ENCODE peak calls at places on chromosomes 12 and 14, in four cellular contexts. D, N, L and X are unnamed samples.

GRCh38 chr14:34684578-34684977 is 29.8 kb downstream of the CFL2 start:
- DNase-seq in D (no peak), L (no peak), N (no peak), X (no peak)

GRCh38 chr14:105059035-105059916 is 6.0 kb downstream of the GPR132 start:
- DNase-seq in D (no peak), L (no peak), N (no peak), X (no peak)

GRCh38 chr14:94447986-94448808 is 4.4 kb downstream of the SERPINA11 start:
- DNase-seq in L (no peak), N (no peak), D (no peak), X (peak)

GRCh38 chr12:46480282-46480681 is 107.7 kb upstream of the SLC38A2 start:
- DNase-seq in D (no peak), N (no peak), L (no peak), X (no peak)

GRCh38 chr14:103849151-103850013 is 2.0 kb upstream of the PPP1R13B start:
- DNase-seq in N (no peak), D (no peak), L (no peak), X (no peak)

GRCh38 chr14:62117718-62118164 is 355.5 kb downstream of the SNAPC1 start:
- DNase-seq in L (no peak), N (no peak), D (no peak), X (no peak)

GRCh38 chr14:63513756-63514155 is 29.4 kb downstream of the PPP2R5E start:
- DNase-seq in N (no peak), L (no peak), D (no peak), X (no peak)

GRCh38 chr12:57793920-57794319 is 11.3 kb downstream of the TSFM start:
- DNase-seq in D (no peak), L (no peak), N (no peak), X (no peak)

GRCh38 chr12:70645494-70646317 is 8.5 kb upstream of the PTPRB start:
- DNase-seq in D (no peak), N (no peak), L (peak), X (peak)

GRCh38 chr14:83491091-83491490 is 1957.4 kb upstream of the SEL1L start:
- DNase-seq in D (no peak), N (no peak), L (no peak), X (no peak)

GRCh38 chr14:77638738-77639137 is 22.3 kb upstream of the SPTLC2 start:
- DNase-seq in N (no peak), D (no peak), L (no peak), X (no peak)

GRCh38 chr12:108313236-108313608 is 25.9 kb downstream of the CMKLR1 start:
- DNase-seq in D (no peak), L (no peak), N (no peak), X (no peak)

GRCh38 chr12:49549735-49550710 is 11.2 kb downstream of the KCNH3 start:
- DNase-seq in L (no peak), D (no peak), N (no peak), X (no peak)

GRCh38 chr12:95582230-95583058 is 31.2 kb upstream of the USP44 start:
- DNase-seq in N (no peak), D (no peak), L (peak), X (no peak)

GRCh38 chr14:103925316-103925715 is 2.9 kb upstream of the TDRD9 start:
- DNase-seq in L (no peak), N (no peak), D (no peak), X (no peak)

GRCh38 chr12:16346931-16347330 is 514 bp upstream of the MGST1 start:
- DNase-seq in L (peak), D (no peak), N (no peak), X (no peak)

GRCh38 chr12:22856120-22856699 is 231.2 kb downstream of the ETNK1 start:
- DNase-seq in L (peak), N (no peak), D (peak), X (peak)

GRCh38 chr14:95270203-95270602 is 49.5 kb downstream of the CLMN start:
- DNase-seq in L (no peak), N (no peak), D (no peak), X (no peak)

GRCh38 chr14:21991130-21991529 is 317.5 kb upstream of the OR4E1 start:
- DNase-seq in N (no peak), L (no peak), D (no peak), X (no peak)

GRCh38 chr12:58202933-58203713 is 261.8 kb downstream of the ATP23 start:
- DNase-seq in L (no peak), N (no peak), D (no peak), X (peak)

GRCh38 chr14:52154992-52155655 is 86.3 kb upstream of the NID2 start:
- DNase-seq in L (no peak), D (peak), N (no peak), X (no peak)

GRCh38 chr12:25018146-25018545 is 69.2 kb upstream of the BCAT1 start:
- DNase-seq in D (peak), N (no peak), L (no peak), X (no peak)

GRCh38 chr14:95690815-95691214 is 4.6 kb downstream of the TCL1B start:
- DNase-seq in L (no peak), N (no peak), D (no peak), X (no peak)

GRCh38 chr14:93787465-93788306 is 599 bp downstream of the PRIMA1 start:
- DNase-seq in D (no peak), N (no peak), L (no peak), X (no peak)

GRCh38 chr12:92765871-92766270 is 63.1 kb downstream of the PLEKHG7 start:
- DNase-seq in D (no peak), L (no peak), N (no peak), X (no peak)

GRCh38 chr12:104177663-104178501 is 37.7 kb upstream of the TXNRD1 start:
- DNase-seq in D (no peak), N (no peak), L (peak), X (no peak)

GRCh38 chr12:109961201-109961600 is 35.0 kb downstream of the GIT2 start:
- DNase-seq in N (no peak), L (no peak), D (no peak), X (no peak)

GRCh38 chr14:93759781-93760307 is 28.4 kb downstream of the PRIMA1 start:
- DNase-seq in D (no peak), L (no peak), N (no peak), X (peak)

GRCh38 chr12:85642810-85643209 is 193.4 kb downstream of the RASSF9 start:
- DNase-seq in D (peak), L (no peak), N (no peak), X (peak)

GRCh38 chr12:31574803-31575573 is 15.9 kb downstream of the DENND5B start:
- DNase-seq in N (no peak), D (no peak), L (no peak), X (no peak)

GRCh38 chr12:45726594-45727300 is 2.8 kb upstream of the ARID2 start:
- DNase-seq in N (peak), D (peak), L (peak), X (no peak)

GRCh38 chr12:52667931-52668330 is 12.3 kb downstream of the KRT1 start:
- DNase-seq in N (no peak), D (no peak), L (no peak), X (no peak)

GRCh38 chr12:52670506-52670905 is 9.7 kb downstream of the KRT1 start:
- DNase-seq in D (no peak), N (no peak), L (no peak), X (no peak)

GRCh38 chr12:52669426-52669825 is 10.8 kb downstream of the KRT1 start:
- DNase-seq in L (no peak), N (no peak), D (no peak), X (no peak)

GRCh38 chr12:52670961-52671360 is 9.2 kb downstream of the KRT1 start:
- DNase-seq in L (no peak), N (no peak), D (no peak), X (no peak)

GRCh38 chr12:52667509-52667908 is 12.7 kb downstream of the KRT1 start:
- DNase-seq in L (peak), N (no peak), D (no peak), X (no peak)
- TF ChIP-seq CTCF in L (peak), N (peak), D (peak), X (peak)

DNA sequence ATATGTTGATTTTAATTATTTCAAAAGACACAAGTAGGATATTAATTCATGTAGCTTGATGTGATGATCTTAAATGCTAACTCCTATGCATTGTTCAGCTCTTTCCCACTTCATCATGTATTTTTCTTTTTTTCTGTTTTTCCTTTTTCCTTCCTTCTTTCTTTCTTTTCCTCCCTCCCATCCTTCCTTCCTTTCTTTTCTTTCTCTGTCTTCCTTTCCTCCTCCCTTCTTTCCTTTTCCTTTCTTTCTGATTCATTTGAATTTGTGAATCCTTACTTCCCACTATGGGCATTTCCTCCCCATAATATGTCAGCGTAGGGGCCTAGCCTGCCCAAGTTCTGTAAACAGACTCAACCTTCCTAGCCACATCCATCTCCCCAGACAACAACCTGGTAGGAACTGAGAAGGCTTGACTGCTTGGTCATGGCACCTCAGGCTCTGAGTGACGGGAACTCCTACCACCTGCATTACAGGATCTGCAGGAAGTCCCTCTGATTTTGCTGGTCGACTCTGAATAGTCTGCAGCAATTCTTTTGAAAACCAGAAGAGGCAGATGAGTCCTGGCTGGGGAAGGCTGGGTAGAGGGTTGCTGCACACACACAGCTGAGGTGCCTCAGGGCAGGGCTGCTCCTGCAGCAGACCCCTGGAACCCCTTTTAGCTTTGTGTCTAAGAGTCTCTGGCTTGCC is 33.4 kb upstream of the BHLHE41 start:
- DNase-seq in L (no peak), D (peak), N (peak), X (no peak)
- TF ChIP-seq CTCF in L (no peak), D (peak), N (peak), X (no peak)

GRCh38 chr12:29241821-29242591 is 92.9 kb downstream of the FAR2 start:
- DNase-seq in L (no peak), N (peak), D (peak), X (no peak)
- TF ChIP-seq CTCF in L (no peak), N (no peak), D (no peak), X (no peak)

GRCh38 chr14:99296517-99296916 is 24.5 kb upstream of the BCL11B start:
- DNase-seq in D (no peak), N (no peak), L (no peak), X (no peak)
- TF ChIP-seq CTCF in D (no peak), N (no peak), L (no peak), X (no peak)

DNA sequence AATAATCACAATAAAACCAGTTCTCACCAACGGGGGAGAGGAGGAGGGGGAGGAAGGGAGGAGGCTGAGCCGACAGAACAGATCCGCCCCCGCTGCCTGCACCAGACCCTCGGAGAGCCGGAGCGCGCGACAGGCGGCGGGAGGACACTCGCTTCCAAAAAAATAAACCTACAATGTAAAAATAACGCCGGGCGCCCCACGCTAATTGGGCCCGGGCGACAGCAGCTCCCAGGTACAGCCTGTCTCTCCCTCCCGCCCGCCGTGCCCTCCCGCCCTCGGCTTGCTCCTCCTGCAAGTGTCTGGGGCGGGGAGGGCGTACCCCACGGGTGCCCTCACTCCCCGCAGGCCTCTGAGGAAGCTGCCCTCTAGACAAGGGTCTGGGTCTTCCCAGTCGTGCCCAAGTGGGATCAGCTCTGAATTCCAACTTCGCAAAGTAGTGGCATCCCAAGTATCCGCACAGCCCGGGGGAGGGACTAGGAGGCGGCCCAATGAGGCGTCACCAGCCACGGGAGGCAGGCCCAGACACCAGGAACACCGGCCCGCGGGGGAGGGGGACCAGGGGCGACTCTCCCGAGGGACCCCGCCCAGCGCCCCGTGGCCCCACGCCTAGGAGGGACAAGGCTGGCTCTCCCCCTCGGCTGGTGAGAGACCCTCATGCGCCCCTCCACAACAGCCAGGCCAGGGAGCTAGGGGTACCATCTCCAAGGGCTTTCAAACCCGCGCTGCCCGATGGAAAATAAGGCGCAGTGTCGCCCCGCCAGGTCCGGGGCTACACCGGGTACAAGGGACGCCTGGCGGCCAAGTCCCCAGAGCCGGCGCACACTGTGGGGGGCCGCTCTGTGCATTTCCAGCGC is 1.0 kb downstream of the NCOR2 start:
- DNase-seq in L (peak), N (peak), D (peak), X (no peak)
- TF ChIP-seq CTCF in L (no peak), N (peak), D (peak), X (no peak)